ENCODE peak calls at places on chromosomes 16 and 17, in four cellular contexts. One of them, this sample, is unnamed.

GRCh38 chr17:15180121-15180561 is 85.0 kb downstream of the PMP22 start:
- DNase-seq in heart right ventricle: no peak
- DNase-seq in IMR-90: no peak
- DNase-seq in brain microvascular endothelial cell: no peak
- DNase-seq in this sample: no peak

GRCh38 chr16:67726106-67727034 is 7.3 kb upstream of the GFOD2 start:
- DNase-seq in heart right ventricle: no peak
- DNase-seq in IMR-90: peak
- DNase-seq in brain microvascular endothelial cell: no peak
- DNase-seq in this sample: no peak

GRCh38 chr17:14204546-14204945 is 32.1 kb downstream of the CDRT15 start:
- DNase-seq in IMR-90: no peak
- DNase-seq in heart right ventricle: no peak
- DNase-seq in brain microvascular endothelial cell: no peak
- DNase-seq in this sample: no peak

GRCh38 chr16:89242795-89243200 is 25.3 kb downstream of the ZNF778 start:
- DNase-seq in IMR-90: no peak
- DNase-seq in heart right ventricle: no peak
- DNase-seq in brain microvascular endothelial cell: no peak
- DNase-seq in this sample: no peak

GRCh38 chr17:30921544-30922196 is at the start of gene ADAP2:
- DNase-seq in brain microvascular endothelial cell: no peak
- DNase-seq in heart right ventricle: peak
- DNase-seq in IMR-90: no peak
- DNase-seq in this sample: no peak

GRCh38 chr17:79563237-79564013 is 47.4 kb downstream of the RBFOX3 start:
- DNase-seq in brain microvascular endothelial cell: no peak
- DNase-seq in heart right ventricle: no peak
- DNase-seq in IMR-90: no peak
- DNase-seq in this sample: peak

GRCh38 chr16:3578121-3578520 is 918 bp upstream of the NLRC3 start:
- DNase-seq in heart right ventricle: no peak
- DNase-seq in IMR-90: no peak
- DNase-seq in brain microvascular endothelial cell: no peak
- DNase-seq in this sample: no peak

GRCh38 chr16:75621170-75621477 is 2.0 kb downstream of the ADAT1 start:
- DNase-seq in IMR-90: peak
- DNase-seq in heart right ventricle: no peak
- DNase-seq in brain microvascular endothelial cell: no peak
- DNase-seq in this sample: peak

GRCh38 chr16:89044394-89045180 is 49.1 kb upstream of the ACSF3 start:
- DNase-seq in brain microvascular endothelial cell: no peak
- DNase-seq in IMR-90: no peak
- DNase-seq in heart right ventricle: no peak
- DNase-seq in this sample: no peak

GRCh38 chr17:699350-699749 is 15.3 kb downstream of the VPS53 start:
- DNase-seq in IMR-90: no peak
- DNase-seq in heart right ventricle: no peak
- DNase-seq in brain microvascular endothelial cell: no peak
- DNase-seq in this sample: no peak

GRCh38 chr17:75124041-75124818 is 7.3 kb downstream of the NT5C start:
- DNase-seq in IMR-90: peak
- DNase-seq in heart right ventricle: peak
- DNase-seq in brain microvascular endothelial cell: peak
- DNase-seq in this sample: peak

GRCh38 chr17:921161-921560 is 58.4 kb downstream of the NXN start:
- DNase-seq in brain microvascular endothelial cell: no peak
- DNase-seq in heart right ventricle: no peak
- DNase-seq in IMR-90: peak
- DNase-seq in this sample: peak

GRCh38 chr17:75504347-75505151 is 10.8 kb downstream of the CASKIN2 start:
- DNase-seq in heart right ventricle: no peak
- DNase-seq in brain microvascular endothelial cell: no peak
- DNase-seq in IMR-90: no peak
- DNase-seq in this sample: no peak

GRCh38 chr16:2236362-2237075 is at the start of gene DNASE1L2:
- DNase-seq in IMR-90: no peak
- DNase-seq in brain microvascular endothelial cell: no peak
- DNase-seq in heart right ventricle: no peak
- DNase-seq in this sample: peak

GRCh38 chr17:80832266-80832676 is 159.4 kb upstream of the CHMP6 start:
- DNase-seq in heart right ventricle: peak
- DNase-seq in IMR-90: peak
- DNase-seq in brain microvascular endothelial cell: peak
- DNase-seq in this sample: peak

GRCh38 chr17:75517277-75517865 is 1.0 kb downstream of the TSEN54 start:
- DNase-seq in heart right ventricle: no peak
- DNase-seq in brain microvascular endothelial cell: no peak
- DNase-seq in IMR-90: no peak
- DNase-seq in this sample: no peak

GRCh38 chr16:28258571-28258970 is 33.8 kb upstream of the SBK1 start:
- DNase-seq in IMR-90: peak
- DNase-seq in brain microvascular endothelial cell: peak
- DNase-seq in heart right ventricle: peak
- DNase-seq in this sample: peak

GRCh38 chr16:57039148-57039812 is 49.9 kb downstream of the NLRC5 start:
- DNase-seq in IMR-90: peak
- DNase-seq in heart right ventricle: no peak
- DNase-seq in brain microvascular endothelial cell: peak
- DNase-seq in this sample: peak

GRCh38 chr16:67562918-67563707 is 787 bp downstream of the CTCF start:
- DNase-seq in IMR-90: peak
- DNase-seq in brain microvascular endothelial cell: peak
- DNase-seq in heart right ventricle: peak
- DNase-seq in this sample: peak

GRCh38 chr17:2189231-2189630 is 114.4 kb downstream of the SMG6 start:
- DNase-seq in heart right ventricle: no peak
- DNase-seq in IMR-90: no peak
- DNase-seq in brain microvascular endothelial cell: no peak
- DNase-seq in this sample: no peak

GRCh38 chr17:13931752-13932477 is 137.4 kb upstream of the COX10 start:
- DNase-seq in heart right ventricle: peak
- DNase-seq in brain microvascular endothelial cell: peak
- DNase-seq in IMR-90: peak
- DNase-seq in this sample: peak

GRCh38 chr17:50926523-50926922 is 60.4 kb upstream of the TOB1 start:
- DNase-seq in heart right ventricle: no peak
- DNase-seq in brain microvascular endothelial cell: no peak
- DNase-seq in IMR-90: no peak
- DNase-seq in this sample: no peak

GRCh38 chr17:13541032-13541480 is 60.7 kb downstream of the HS3ST3A1 start:
- DNase-seq in IMR-90: peak
- DNase-seq in heart right ventricle: no peak
- DNase-seq in brain microvascular endothelial cell: peak
- DNase-seq in this sample: peak

GRCh38 chr16:53358884-53359283 is 75.4 kb upstream of the RBL2 start:
- DNase-seq in IMR-90: no peak
- DNase-seq in heart right ventricle: no peak
- DNase-seq in brain microvascular endothelial cell: no peak
- DNase-seq in this sample: no peak

GRCh38 chr16:19851476-19851875 is 33.2 kb downstream of the GPRC5B start:
- DNase-seq in brain microvascular endothelial cell: no peak
- DNase-seq in heart right ventricle: peak
- DNase-seq in IMR-90: no peak
- DNase-seq in this sample: no peak
- H3K4me3 ChIP-seq in brain microvascular endothelial cell: no peak
- H3K4me3 ChIP-seq in heart right ventricle: no peak
- H3K4me3 ChIP-seq in IMR-90: no peak
- H3K4me3 ChIP-seq in this sample: no peak

DNA sequence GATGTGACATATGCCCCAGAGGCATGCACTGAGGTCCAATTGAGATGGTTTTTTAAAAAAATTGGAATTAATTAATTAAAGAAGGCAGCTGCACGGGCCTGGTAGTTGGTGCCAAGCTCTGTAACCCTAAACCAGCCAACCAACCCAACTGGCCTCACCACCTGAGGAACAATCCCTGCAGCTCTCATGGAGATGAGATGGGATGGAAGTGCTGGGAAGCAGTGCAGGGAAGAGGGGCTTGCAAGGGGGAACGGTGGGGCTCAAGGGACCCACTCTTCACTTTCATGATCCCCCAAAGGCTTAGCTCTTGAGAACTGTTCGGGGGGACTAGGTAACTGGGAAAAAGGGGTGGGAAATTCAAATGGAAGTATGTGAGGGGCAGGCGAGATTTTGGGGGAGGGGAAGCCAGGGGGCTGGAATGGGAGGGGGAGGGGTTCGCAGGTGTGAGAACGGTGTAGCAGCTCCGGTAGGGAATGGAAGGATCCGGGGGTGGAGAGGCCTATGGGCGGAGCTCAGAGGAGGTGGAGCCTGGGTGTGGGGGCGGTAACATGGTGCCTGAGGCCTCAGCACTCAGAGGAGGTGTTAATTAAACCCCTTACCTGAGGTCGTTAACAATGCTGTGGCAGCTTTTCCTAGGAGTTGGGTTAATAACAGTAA is 9.3 kb upstream of the ZNF652 start:
- DNase-seq in brain microvascular endothelial cell: no peak
- DNase-seq in heart right ventricle: no peak
- DNase-seq in IMR-90: no peak
- DNase-seq in this sample: no peak
- TF ChIP-seq CTCF in brain microvascular endothelial cell: no peak
- TF ChIP-seq CTCF in heart right ventricle: no peak
- TF ChIP-seq CTCF in IMR-90: no peak
- TF ChIP-seq CTCF in this sample: no peak

DNA sequence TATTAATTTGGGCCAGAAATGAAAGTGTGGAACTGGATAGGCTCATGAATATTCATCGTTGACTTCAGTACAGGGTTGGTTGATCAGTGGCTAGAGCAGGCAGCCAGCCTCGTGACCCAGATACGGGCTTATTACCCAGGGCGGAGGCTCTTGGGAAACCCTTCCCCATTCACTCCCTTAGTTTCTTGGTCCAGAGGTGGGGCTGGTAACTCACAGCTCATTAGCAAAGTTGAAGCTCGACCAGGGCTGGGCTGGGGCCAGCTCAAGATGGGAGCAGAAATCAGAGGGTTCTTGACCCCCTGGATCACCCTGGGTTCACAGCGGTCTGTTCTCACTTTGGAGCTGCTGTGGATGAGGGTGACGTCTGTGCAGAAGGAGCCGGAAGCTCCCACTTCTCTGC is 44.6 kb upstream of the GSE1 start:
- DNase-seq in brain microvascular endothelial cell: no peak
- DNase-seq in heart right ventricle: no peak
- DNase-seq in IMR-90: no peak
- DNase-seq in this sample: no peak
- H3K4me3 ChIP-seq in brain microvascular endothelial cell: no peak
- H3K4me3 ChIP-seq in heart right ventricle: no peak
- H3K4me3 ChIP-seq in IMR-90: no peak
- H3K4me3 ChIP-seq in this sample: no peak

DNA sequence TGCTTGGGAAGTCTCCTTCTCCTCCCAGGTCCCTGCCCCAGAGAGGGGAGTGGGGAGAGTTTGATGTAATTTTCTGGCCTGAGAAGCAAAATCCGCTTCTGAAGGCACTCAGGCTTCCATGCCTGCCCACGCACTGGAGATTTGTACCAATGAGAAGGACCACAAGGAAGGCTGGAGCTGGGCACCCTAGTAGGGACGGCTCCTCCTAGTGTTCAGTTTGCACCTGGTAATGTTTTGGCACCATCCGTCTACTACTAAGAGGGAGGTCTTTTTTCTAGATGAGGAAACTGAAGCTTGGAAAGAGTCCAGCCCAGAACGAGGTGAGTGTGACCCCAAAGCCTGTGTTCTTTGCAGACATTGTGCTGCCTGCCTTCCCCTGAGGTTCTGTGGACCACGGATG is 83.6 kb upstream of the NLRP1 start:
- DNase-seq in brain microvascular endothelial cell: no peak
- DNase-seq in heart right ventricle: no peak
- DNase-seq in IMR-90: no peak
- DNase-seq in this sample: no peak
- TF ChIP-seq CTCF in brain microvascular endothelial cell: no peak
- TF ChIP-seq CTCF in heart right ventricle: no peak
- TF ChIP-seq CTCF in IMR-90: no peak
- TF ChIP-seq CTCF in this sample: no peak

DNA sequence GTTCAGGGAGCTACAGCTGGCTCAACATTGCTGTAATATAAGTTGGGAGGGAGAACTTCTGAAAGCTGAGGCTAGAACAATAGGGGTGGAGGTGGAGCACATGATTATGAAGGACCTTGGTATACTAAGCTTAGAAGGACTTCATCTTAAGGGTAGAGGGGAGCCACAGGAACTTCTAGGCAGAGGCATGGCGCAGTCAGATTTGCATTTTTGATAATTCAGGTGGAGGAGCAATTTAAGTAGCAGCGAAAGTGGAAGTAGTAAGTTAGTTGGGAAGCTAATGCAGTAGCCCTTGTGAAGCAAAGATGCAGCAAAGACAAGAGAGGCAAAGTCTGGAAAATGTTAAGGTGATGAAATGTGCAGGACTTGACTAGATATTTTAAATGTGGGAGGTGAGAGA is 144.1 kb downstream of the SPECC1 start:
- DNase-seq in brain microvascular endothelial cell: no peak
- DNase-seq in IMR-90: no peak
- DNase-seq in heart right ventricle: no peak
- DNase-seq in this sample: no peak
- H3K4me3 ChIP-seq in brain microvascular endothelial cell: no peak
- H3K4me3 ChIP-seq in IMR-90: no peak
- H3K4me3 ChIP-seq in heart right ventricle: no peak
- H3K4me3 ChIP-seq in this sample: no peak

GRCh38 chr16:11181889-11182279 is 74.1 kb downstream of the SOCS1 start:
- DNase-seq in IMR-90: peak
- DNase-seq in brain microvascular endothelial cell: no peak
- DNase-seq in heart right ventricle: no peak
- DNase-seq in this sample: peak
- TF ChIP-seq CTCF in IMR-90: no peak
- TF ChIP-seq CTCF in brain microvascular endothelial cell: no peak
- TF ChIP-seq CTCF in heart right ventricle: no peak
- TF ChIP-seq CTCF in this sample: no peak

GRCh38 chr17:77375917-77376651 is 235.3 kb downstream of the SEC14L1 start:
- DNase-seq in brain microvascular endothelial cell: peak
- DNase-seq in IMR-90: peak
- DNase-seq in heart right ventricle: no peak
- DNase-seq in this sample: peak
- H3K4me3 ChIP-seq in brain microvascular endothelial cell: peak
- H3K4me3 ChIP-seq in IMR-90: peak
- H3K4me3 ChIP-seq in heart right ventricle: peak
- H3K4me3 ChIP-seq in this sample: peak

GRCh38 chr17:82105882-82106696 is 8.1 kb upstream of the FASN start:
- DNase-seq in IMR-90: peak
- DNase-seq in heart right ventricle: peak
- DNase-seq in brain microvascular endothelial cell: peak
- DNase-seq in this sample: peak
- TF ChIP-seq CTCF in IMR-90: peak
- TF ChIP-seq CTCF in heart right ventricle: no peak
- TF ChIP-seq CTCF in brain microvascular endothelial cell: peak
- TF ChIP-seq CTCF in this sample: peak

GRCh38 chr17:67490471-67490870 is 113.4 kb downstream of the PITPNC1 start:
- DNase-seq in brain microvascular endothelial cell: peak
- DNase-seq in heart right ventricle: no peak
- DNase-seq in IMR-90: no peak
- DNase-seq in this sample: no peak
- H3K4me3 ChIP-seq in brain microvascular endothelial cell: peak
- H3K4me3 ChIP-seq in heart right ventricle: peak
- H3K4me3 ChIP-seq in IMR-90: no peak
- H3K4me3 ChIP-seq in this sample: peak

GRCh38 chr17:41406205-41406604 is 8.8 kb upstream of the KRT31 start:
- DNase-seq in brain microvascular endothelial cell: no peak
- DNase-seq in heart right ventricle: no peak
- DNase-seq in IMR-90: no peak
- DNase-seq in this sample: peak
- TF ChIP-seq CTCF in brain microvascular endothelial cell: no peak
- TF ChIP-seq CTCF in heart right ventricle: no peak
- TF ChIP-seq CTCF in IMR-90: no peak
- TF ChIP-seq CTCF in this sample: peak